ENCODE peak calls at places on chromosomes 1 and 21, in six cellular contexts. M, N, J, X, E and G are unnamed samples.

GRCh38 chr1:81158592-81158991 is 642.1 kb upstream of the ADGRL2 start:
- DNase-seq in M (no peak), N (no peak), J (no peak), X (no peak), E (no peak), G (no peak)

GRCh38 chr1:14366361-14367018 is 232.0 kb upstream of the KAZN start:
- DNase-seq in M (no peak), N (no peak), J (peak; percentile 36), X (peak; percentile 50), E (no peak), G (no peak)

GRCh38 chr21:41074607-41075184 is 93.3 kb upstream of the BACE2 start:
- DNase-seq in M (no peak), N (no peak), J (no peak), X (no peak), E (no peak), G (no peak)

GRCh38 chr1:37515185-37516034 is 844 bp upstream of the MEAF6 start:
- DNase-seq in M (no peak), N (no peak), J (no peak), X (no peak), E (no peak), G (no peak)

GRCh38 chr1:49435291-49435690 is 588.5 kb downstream of the AGBL4 start:
- DNase-seq in M (no peak), N (no peak), J (no peak), X (no peak), E (no peak), G (no peak)

GRCh38 chr1:175508320-175509110 is 234.9 kb downstream of the TNR start:
- DNase-seq in M (no peak), N (no peak), J (no peak), X (no peak), E (no peak), G (no peak)

GRCh38 chr1:147292635-147293251 is 50.3 kb downstream of the CHD1L start:
- DNase-seq in M (no peak), N (no peak), J (no peak), X (no peak), E (no peak), G (no peak)

GRCh38 chr1:245997471-245998258 is 509.4 kb downstream of the SMYD3 start:
- DNase-seq in M (no peak), N (no peak), J (peak; percentile 76), X (peak; percentile 57), E (no peak), G (no peak)

GRCh38 chr1:27044613-27045091 is 32.0 kb upstream of the TENT5B start:
- DNase-seq in M (peak; percentile 23), N (peak; percentile 89), J (peak; percentile 84), X (peak; percentile 92), E (peak; percentile 87), G (peak; percentile 45)

GRCh38 chr1:181647314-181648035 is 164.2 kb downstream of the CACNA1E start:
- DNase-seq in M (peak; percentile 32), N (no peak), J (no peak), X (no peak), E (no peak), G (no peak)

GRCh38 chr21:44749759-44750674 is 38.6 kb upstream of the TSPEAR start:
- DNase-seq in M (no peak), N (no peak), J (no peak), X (no peak), E (no peak), G (no peak)

GRCh38 chr1:183152216-183152615 is 33.8 kb upstream of the LAMC2 start:
- DNase-seq in M (no peak), N (no peak), J (no peak), X (no peak), E (no peak), G (no peak)

GRCh38 chr1:226712779-226713420 is 26.2 kb downstream of the ITPKB start:
- DNase-seq in M (no peak), N (no peak), J (no peak), X (no peak), E (no peak), G (no peak)

GRCh38 chr1:91844862-91845528 is 41.0 kb downstream of the TGFBR3 start:
- DNase-seq in M (peak; percentile 46), N (no peak), J (peak; percentile 65), X (peak; percentile 27), E (no peak), G (no peak)

GRCh38 chr21:39612233-39613028 is at the start of gene B3GALT5:
- DNase-seq in M (no peak), N (no peak), J (no peak), X (no peak), E (no peak), G (no peak)

GRCh38 chr1:99010679-99011078 is 6.0 kb upstream of the PLPPR5 start:
- DNase-seq in M (no peak), N (no peak), J (no peak), X (no peak), E (no peak), G (no peak)

GRCh38 chr21:15627011-15627410 is 102.8 kb upstream of the USP25 start:
- DNase-seq in M (no peak), N (no peak), J (no peak), X (no peak), E (no peak), G (no peak)

GRCh38 chr21:15631342-15631741 is 98.4 kb upstream of the USP25 start:
- DNase-seq in M (no peak), N (no peak), J (no peak), X (no peak), E (no peak), G (peak; percentile 8)

GRCh38 chr21:15624646-15625045 is 105.1 kb upstream of the USP25 start:
- DNase-seq in M (no peak), N (no peak), J (no peak), X (no peak), E (no peak), G (no peak)

GRCh38 chr21:15625363-15625762 is 104.4 kb upstream of the USP25 start:
- DNase-seq in M (no peak), N (no peak), J (no peak), X (no peak), E (no peak), G (no peak)

GRCh38 chr21:15627823-15628222 is 102.0 kb upstream of the USP25 start:
- DNase-seq in M (no peak), N (no peak), J (no peak), X (no peak), E (no peak), G (no peak)
- H3K27ac ChIP-seq in M (no peak overlapping the region), N (no peak overlapping the region), J (no peak overlapping the region), X (no peak overlapping the region), E (no peak overlapping the region), G (no peak overlapping the region)

GRCh38 chr1:240194120-240194519 is 102.4 kb downstream of the FMN2 start:
- DNase-seq in M (no peak), N (no peak), J (no peak), X (no peak), E (no peak), G (no peak)
- H3K27ac ChIP-seq in M (no peak overlapping the region), N (no peak overlapping the region), J (peak overlapping the region; percentile 68), X (no peak overlapping the region), E (no peak overlapping the region), G (no peak overlapping the region)

DNA sequence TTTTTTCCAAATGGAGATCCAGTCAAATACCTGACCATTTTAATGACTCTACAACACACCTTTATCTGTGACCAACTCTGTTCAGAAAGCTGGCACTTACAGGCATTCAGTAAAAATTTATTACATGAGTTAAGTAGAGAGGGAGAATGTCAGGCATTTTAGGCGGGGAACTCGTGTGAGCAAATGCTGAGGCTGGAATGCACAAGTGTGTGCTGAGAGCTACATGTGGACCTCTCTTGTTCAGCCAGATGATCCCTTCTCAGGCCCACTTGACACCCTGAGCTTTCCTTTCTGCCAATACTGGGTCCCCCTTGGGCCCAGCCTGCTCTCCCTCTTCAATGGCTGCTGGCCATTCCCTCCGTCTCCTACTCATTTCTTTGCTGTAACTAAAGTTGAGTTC is 11.7 kb downstream of the PPIH start:
- DNase-seq in M (no peak), N (no peak), J (no peak), X (no peak), E (no peak), G (no peak)
- H3K27ac ChIP-seq in M (no peak overlapping the region), N (no peak overlapping the region), J (no peak overlapping the region), X (no peak overlapping the region), E (no peak overlapping the region), G (no peak overlapping the region)

GRCh38 chr1:153505576-153505975 is 30.2 kb downstream of the S100A6 start:
- DNase-seq in M (no peak), N (no peak), J (no peak), X (no peak), E (no peak), G (no peak)
- H3K27ac ChIP-seq in M (no peak overlapping the region), N (no peak overlapping the region), J (peak overlapping the region; percentile 84), X (no peak overlapping the region), E (no peak overlapping the region), G (no peak overlapping the region)

DNA sequence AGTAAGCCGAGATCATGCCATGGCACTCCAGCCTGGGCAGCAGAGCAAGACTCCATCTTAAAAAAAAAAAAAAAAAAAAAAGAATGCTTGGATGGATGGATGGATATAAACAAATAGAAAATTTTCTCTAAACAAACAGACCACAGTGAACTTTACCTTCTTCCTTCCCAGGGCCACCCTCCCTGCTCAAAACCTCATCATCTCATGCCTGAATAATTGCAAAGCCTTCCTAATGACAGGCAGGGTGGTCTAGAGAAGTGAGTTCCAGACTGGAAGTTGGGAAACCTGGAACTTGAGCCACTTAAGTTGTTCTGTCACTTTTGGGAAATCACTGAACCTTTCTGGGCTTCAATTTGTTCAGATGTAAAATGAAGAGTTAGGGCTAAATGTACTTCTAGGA is 17.6 kb downstream of the ATP2B4 start:
- DNase-seq in M (no peak), N (no peak), J (no peak), X (no peak), E (no peak), G (no peak)
- H3K27ac ChIP-seq in M (peak overlapping the region; percentile 65), N (no peak overlapping the region), J (peak overlapping the region; percentile 90), X (peak overlapping the region; percentile 72), E (no peak overlapping the region), G (no peak overlapping the region)

GRCh38 chr1:24925963-24926362 is 4.1 kb downstream of the RUNX3 start:
- DNase-seq in M (no peak), N (no peak), J (no peak), X (no peak), E (no peak), G (no peak)

GRCh38 chr1:24925082-24925779 is 4.8 kb downstream of the RUNX3 start:
- DNase-seq in M (no peak), N (peak; percentile 68), J (no peak), X (no peak), E (peak; percentile 85), G (no peak)

GRCh38 chr1:24927886-24928630 is 2.0 kb downstream of the RUNX3 start:
- DNase-seq in M (no peak), N (no peak), J (no peak), X (no peak), E (no peak), G (no peak)

GRCh38 chr1:24927473-24927872 is 2.6 kb downstream of the RUNX3 start:
- DNase-seq in M (no peak), N (no peak), J (no peak), X (no peak), E (no peak), G (no peak)

DNA sequence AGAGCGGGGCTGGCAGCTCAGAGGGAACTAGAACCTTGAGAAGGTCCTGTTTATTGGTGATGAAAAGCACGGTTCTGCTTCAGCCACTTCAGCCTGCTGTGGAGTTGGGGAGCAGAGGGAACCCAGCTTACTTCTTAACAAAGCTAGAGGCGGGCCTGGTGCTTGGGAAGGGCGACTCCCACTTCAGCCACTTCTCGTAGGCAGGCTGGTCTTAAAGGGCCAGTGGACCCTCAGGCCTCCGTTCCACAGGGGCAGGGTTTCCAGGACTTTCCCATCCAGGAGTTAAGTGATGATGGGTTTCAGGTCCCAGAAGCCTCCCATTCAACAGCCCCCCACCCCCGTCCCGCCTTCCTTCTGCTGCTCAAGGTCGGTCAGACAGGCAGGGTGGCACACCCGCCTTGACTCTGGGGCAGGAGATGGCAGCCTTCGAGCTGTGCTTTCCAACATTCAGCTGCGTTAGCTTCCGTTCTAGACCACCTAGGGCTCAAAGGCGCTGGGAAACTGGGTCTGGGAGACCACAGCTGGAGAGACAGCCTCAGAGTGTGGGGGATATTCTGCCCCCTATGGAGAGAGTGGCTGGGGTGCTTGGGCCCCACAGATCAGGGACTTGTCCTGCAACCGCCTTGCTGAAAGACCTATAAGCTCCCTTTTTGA is 3.4 kb downstream of the RUNX3 start:
- DNase-seq in M (no peak), N (no peak), J (no peak), X (no peak), E (no peak), G (no peak)
- H3K27ac ChIP-seq in M (no peak overlapping the region), N (peak overlapping the region; percentile 18), J (no peak overlapping the region), X (no peak overlapping the region), E (peak overlapping the region; percentile 89), G (peak overlapping the region; percentile 65)